ENCODE peak calls at places on chromosome 17, in seven cellular contexts. V is CD8-positive, alpha-beta T cell; Y is astrocyte; J is heart left ventricle; H is GM23338; C is thoracic aorta; B is fibroblast of lung. R is an unnamed sample. For H3K4me1, the result is how much of the 10 kb centered on the place peaks cover.

GRCh38 chr17:8225813-8226535 is 15.6 kb upstream of the AURKB start:
- DNase-seq in H (peak), C (no peak), J (no peak), V (peak), B (peak), Y (peak), R (peak)

GRCh38 chr17:3049705-3050295 is 13.6 kb downstream of the OR1D5 start:
- DNase-seq in C (no peak), V (no peak), J (peak), Y (peak), B (peak), H (no peak), R (no peak)

GRCh38 chr17:4706121-4706520 is 2.2 kb upstream of the PELP1 start:
- DNase-seq in B (peak), J (no peak), V (no peak), H (peak), Y (peak), C (no peak), R (no peak)

GRCh38 chr17:11944587-11944986 is 52.7 kb downstream of the ZNF18 start:
- DNase-seq in J (no peak), C (no peak), V (no peak), H (no peak), B (peak), Y (peak), R (no peak)

GRCh38 chr17:9009737-9010136 is 11.6 kb upstream of the NTN1 start:
- DNase-seq in Y (no peak), C (no peak), H (no peak), B (no peak), J (no peak), V (no peak), R (no peak)

GRCh38 chr17:6713130-6713917 is at the start of gene SLC13A5:
- DNase-seq in C (no peak), H (peak), Y (no peak), V (no peak), B (peak), J (no peak), R (no peak)

GRCh38 chr17:71470062-71470461 is 650.8 kb upstream of the SOX9 start:
- DNase-seq in Y (no peak), V (no peak), H (no peak), C (no peak), B (no peak), J (no peak), R (no peak)

GRCh38 chr17:31158741-31159377 is 64.1 kb downstream of the NF1 start:
- DNase-seq in Y (no peak), V (no peak), C (no peak), J (no peak), B (no peak), H (no peak), R (no peak)

GRCh38 chr17:60141111-60142018 is 8.4 kb upstream of the CA4 start:
- DNase-seq in C (no peak), H (peak), V (no peak), B (peak), Y (no peak), J (no peak), R (no peak)

GRCh38 chr17:68457168-68457538 is at the start of gene WIPI1:
- DNase-seq in B (no peak), V (no peak), H (no peak), J (no peak), Y (no peak), C (no peak), R (peak)

GRCh38 chr17:27455569-27455913 is 707 bp upstream of the KSR1 start:
- DNase-seq in V (no peak), J (no peak), Y (no peak), H (no peak), B (no peak), C (no peak), R (no peak)
- H3K27ac ChIP-seq in V (peak), J (peak), Y (no peak), H (peak), B (no peak), C (peak), R (peak)

GRCh38 chr17:17093764-17094163 is 51.5 kb downstream of the MPRIP start:
- DNase-seq in J (no peak), B (no peak), Y (no peak), C (no peak), V (no peak), H (no peak), R (no peak)
- H3K4me1 ChIP-seq in J (half or more), B (under half), Y (under half), C (under half), V (under half), H (under half), R (half or more)

GRCh38 chr17:80890551-80890930 is 101.1 kb upstream of the CHMP6 start:
- DNase-seq in J (no peak), Y (no peak), H (no peak), B (no peak), V (no peak), C (no peak), R (no peak)
- TF ChIP-seq CTCF in J (no peak), Y (no peak), H (peak), B (peak), V (no peak), C (no peak), R (no peak)

DNA sequence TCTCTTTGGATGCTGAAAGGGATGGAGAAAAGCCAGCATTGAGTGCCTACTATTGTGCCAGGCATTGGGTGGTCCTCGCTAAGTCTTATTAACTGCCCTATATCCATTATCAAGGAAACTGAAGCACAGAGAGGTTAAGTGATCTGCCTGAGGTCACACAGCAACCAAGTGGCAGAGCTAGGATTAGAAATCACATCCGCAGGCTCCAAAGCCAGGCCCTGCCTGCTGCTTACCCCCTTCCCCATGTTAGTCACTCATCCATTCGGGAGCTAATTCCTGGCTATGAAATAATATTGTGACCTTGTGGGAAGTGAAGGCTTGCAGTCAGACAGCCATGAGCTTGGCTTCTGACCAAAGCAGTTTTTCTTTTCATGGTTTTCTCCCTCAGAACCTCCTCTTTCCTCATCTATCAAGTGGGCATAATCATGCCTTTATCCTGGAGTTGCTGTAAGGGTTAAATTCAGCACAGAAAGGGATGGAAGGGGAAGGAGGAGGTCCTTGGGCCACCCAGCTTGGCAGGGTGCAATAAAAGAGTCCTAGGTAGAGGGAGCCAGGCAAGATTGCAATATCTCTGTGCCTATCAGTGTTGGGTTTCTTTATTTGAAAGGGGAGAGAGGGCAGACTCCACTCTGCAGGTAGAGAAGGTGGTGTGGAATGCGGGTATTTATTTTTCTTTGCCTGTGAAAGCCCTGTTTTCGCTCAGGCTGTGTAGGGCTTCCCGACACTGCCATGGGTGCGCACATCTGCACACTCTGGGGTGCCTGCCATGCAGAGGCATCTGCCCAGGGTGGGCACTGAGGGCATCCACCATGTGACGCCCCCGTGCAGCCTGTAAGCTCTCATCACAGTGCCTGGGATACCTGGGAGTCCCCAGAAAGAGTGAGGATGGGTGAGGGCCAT is 11.3 kb downstream of the RAI1 start:
- DNase-seq in C (no peak), V (no peak), H (no peak), B (peak), Y (no peak), J (no peak), R (no peak)
- H3K27ac ChIP-seq in C (peak), V (no peak), H (no peak), B (peak), Y (peak), J (peak), R (peak)